ENCODE peak calls at places on chromosomes 4 and X, in five cellular contexts. S is Calu3; Q is body of pancreas; I is OCI-LY7; Y is CD8-positive, alpha-beta T cell. L is an unnamed sample.

GRCh38 chr4:173424899-173425805 is 26.2 kb upstream of the SCRG1 start:
- DNase-seq in S (no peak), Q (no peak), I (no peak), Y (no peak), L (no peak)

GRCh38 chr4:156252300-156253016 is 298.8 kb upstream of the CTSO start:
- DNase-seq in S (no peak), Q (no peak), I (no peak), Y (no peak), L (no peak)

GRCh38 chr4:89411539-89411938 is 103.9 kb upstream of the GPRIN3 start:
- DNase-seq in I (no peak), Q (peak), S (no peak), Y (no peak), L (no peak)

GRCh38 chr4:156929706-156930105 is 41.9 kb downstream of the PDGFC start:
- DNase-seq in Q (no peak), S (no peak), Y (no peak), I (no peak), L (no peak)

GRCh38 chr4:107665001-107665400 is 55.0 kb downstream of the PAPSS1 start:
- DNase-seq in I (no peak), Y (no peak), S (no peak), Q (no peak), L (no peak)

GRCh38 chr4:159292137-159292896 is 189.4 kb downstream of the RAPGEF2 start:
- DNase-seq in Q (no peak), Y (no peak), S (no peak), I (no peak), L (no peak)

GRCh38 chr4:153211986-153212720 is 7.9 kb downstream of the TRIM2 start:
- DNase-seq in I (no peak), S (no peak), Y (no peak), Q (no peak), L (no peak)

GRCh38 chr4:169238445-169238844 is 32.3 kb downstream of the SH3RF1 start:
- DNase-seq in Q (no peak), S (no peak), I (no peak), Y (no peak), L (no peak)

GRCh38 chr4:146318894-146319293 is 104.6 kb downstream of the REELD1 start:
- DNase-seq in Y (no peak), Q (no peak), S (no peak), I (no peak), L (no peak)

GRCh38 chrX:40167240-40168182 is 69.8 kb upstream of the BCOR start:
- DNase-seq in S (no peak), Y (peak), Q (peak), I (peak), L (no peak)

L was measured in effector memory CD4-positive, alpha-beta T cell.